ENCODE peak calls at places on chromosomes 7 and 10, in nine cellular contexts. M is EL; F is stimulated activated CD8-positive, alpha-beta memory T cell treated with anti-CD3 and anti-CD28 coated beads, Interleukin-7, amount 100 ng/mL, for 1 hour; A is AG04449; I is epithelial cell of proximal tubule; V is DMS53; E is stimulated activated CD4-positive, alpha-beta T cell treated with anti-CD3 and anti-CD28 coated beads, Interleukin-1b, Interleukin-23, amount 100 ng/mL, for 1 hour; D is A172; T is NCI-H510A. Y is an unnamed sample.

GRCh38 chr10:85643839-85644525 is 722.6 kb downstream of the GRID1 start:
- DNase-seq in E (no peak), F (no peak), A (no peak), T (peak; percentile 6), D (peak; percentile 94), V (peak; percentile 96), M (no peak), I (peak; percentile 96), Y (no peak)

GRCh38 chr7:29255839-29256782 is 61.5 kb downstream of the CHN2 start:
- DNase-seq in D (peak; percentile 77), E (no peak), F (no peak), I (no peak), A (no peak), V (peak; percentile 25), T (no peak), M (no peak), Y (no peak)

GRCh38 chr10:98331888-98332287 is 63.9 kb upstream of the LOXL4 start:
- DNase-seq in E (no peak), I (no peak), T (no peak), M (peak; percentile 21), D (peak; percentile 39), A (no peak), V (peak; percentile 46), F (no peak), Y (no peak)

GRCh38 chr7:42227931-42228591 is 8.9 kb downstream of the GLI3 start:
- DNase-seq in F (no peak), I (no peak), D (no peak), T (no peak), E (no peak), A (no peak), V (peak; percentile 54), M (no peak), Y (no peak)

GRCh38 chr7:11203688-11204087 is 230.0 kb downstream of the PHF14 start:
- DNase-seq in I (no peak), D (no peak), M (no peak), E (no peak), F (no peak), A (no peak), V (no peak), T (no peak), Y (no peak)

GRCh38 chr7:101870361-101871062 is 53.1 kb downstream of the CUX1 start:
- DNase-seq in A (no peak), V (peak; percentile 91), F (no peak), D (no peak), M (peak; percentile 18), E (no peak), T (no peak), I (no peak), Y (no peak)

GRCh38 chr7:91266067-91266930 is 2.1 kb downstream of the FZD1 start:
- DNase-seq in I (no peak), T (peak; percentile 12), A (no peak), V (no peak), M (no peak), E (no peak), F (no peak), D (no peak), Y (no peak)

GRCh38 chr7:17403996-17404395 is 105.5 kb downstream of the AHR start:
- DNase-seq in T (no peak), I (no peak), D (no peak), A (no peak), F (no peak), V (no peak), M (no peak), E (no peak), Y (no peak)

GRCh38 chr10:25547391-25547790 is 372.6 kb downstream of the GPR158 start:
- DNase-seq in V (no peak), A (no peak), F (no peak), I (peak; percentile 76), M (no peak), D (peak; percentile 52), E (no peak), T (no peak), Y (no peak)

Y was measured in NCI-H187.